ENCODE peak calls at places on chromosome 6, in seven cellular contexts. W is fibroblast of lung, O is HL-60, D is tibial nerve, S is cardiac fibroblast, T is pancreas, F is IMR-90. I is an unnamed sample.
A peak's percentile ranks its signal among the peaks of the same experiment; 100 is the strongest.

GRCh38 chr6:129120856-129121255 is 237.9 kb downstream of the LAMA2 start:
- DNase-seq in W (no peak), O (no peak), D (peak; percentile 56), S (peak; percentile 59), T (no peak), F (no peak), I (no peak)

GRCh38 chr6:12278915-12279314 is 11.2 kb upstream of the EDN1 start:
- DNase-seq in W (no peak), O (no peak), D (no peak), S (no peak), T (no peak), F (no peak), I (no peak)

GRCh38 chr6:33069021-33069738 is 4.3 kb downstream of the HLA-DPA1 start:
- DNase-seq in W (no peak), O (no peak), D (no peak), S (no peak), T (no peak), F (no peak), I (no peak)

GRCh38 chr6:45637611-45638257 is 260.0 kb upstream of the SUPT3H start:
- DNase-seq in W (no peak), O (no peak), D (peak; percentile 58), S (no peak), T (no peak), F (no peak), I (no peak)

GRCh38 chr6:5303711-5304110 is 42.4 kb downstream of the FARS2 start:
- DNase-seq in W (no peak), O (no peak), D (no peak), S (no peak), T (no peak), F (no peak), I (no peak)

GRCh38 chr6:16761469-16762264 is 407 bp upstream of the ATXN1 start:
- DNase-seq in W (peak; percentile 93), O (peak; percentile 90), D (peak; percentile 74), S (peak; percentile 91), T (peak; percentile 90), F (peak; percentile 91), I (peak; percentile 87)

GRCh38 chr6:28433119-28433518 is 10.2 kb downstream of the ZSCAN23 start:
- DNase-seq in W (no peak), O (no peak), D (no peak), S (no peak), T (no peak), F (no peak), I (no peak)

GRCh38 chr6:45507156-45507555 is 129.4 kb upstream of the SUPT3H start:
- DNase-seq in W (no peak), O (no peak), D (no peak), S (no peak), T (no peak), F (peak; percentile 13), I (no peak)

GRCh38 chr6:2993755-2994317 is 5.9 kb upstream of the NQO2 start:
- DNase-seq in W (no peak), O (no peak), D (no peak), S (no peak), T (no peak), F (no peak), I (no peak)

DNA sequence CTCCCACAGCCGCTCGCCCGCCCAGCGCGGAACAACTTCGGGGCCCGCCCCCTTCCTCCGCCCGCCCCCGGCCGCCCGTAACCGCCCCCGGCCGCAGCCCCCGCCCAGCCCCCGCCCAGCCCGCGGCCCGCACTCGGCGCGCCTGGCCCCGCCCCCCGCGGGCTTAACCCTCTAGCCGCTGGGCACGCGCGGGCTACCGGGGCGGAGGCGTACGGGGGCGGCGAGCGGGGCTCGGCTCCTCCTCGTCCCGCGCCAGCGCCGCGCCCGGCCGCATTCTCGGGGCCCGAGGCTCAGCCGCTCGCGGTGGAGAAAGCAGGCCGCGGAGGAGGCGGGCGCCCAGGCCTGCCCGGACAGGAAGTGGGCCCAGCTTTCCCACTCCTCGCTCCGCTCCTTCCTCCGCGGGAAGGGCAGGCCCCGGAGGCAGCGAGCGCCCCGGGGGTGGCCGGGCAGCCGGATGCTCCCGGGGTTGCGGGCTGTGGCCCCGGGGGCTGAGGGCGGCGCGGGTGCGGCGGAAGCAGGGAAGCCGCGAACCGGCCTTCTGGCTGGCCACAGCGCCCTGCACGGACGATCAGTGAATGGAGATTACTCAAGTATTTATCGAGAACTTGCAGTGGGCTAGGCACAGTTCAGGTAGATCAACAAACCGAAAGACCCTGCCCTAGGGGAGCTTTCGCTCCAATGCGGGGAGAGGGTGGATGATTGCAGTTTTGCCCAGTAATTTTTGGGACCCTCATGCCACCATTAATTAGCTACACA is at the start of gene TRAM2:
- DNase-seq in W (peak; percentile 84), O (peak; percentile 72), D (peak; percentile 68), S (peak; percentile 78), T (peak; percentile 84), F (peak; percentile 74), I (peak; percentile 84)
- TF ChIP-seq CTCF in W (peak; percentile 11), O (no peak), D (no peak), S (no peak), T (no peak), F (peak; percentile 2), I (no peak)

DNA sequence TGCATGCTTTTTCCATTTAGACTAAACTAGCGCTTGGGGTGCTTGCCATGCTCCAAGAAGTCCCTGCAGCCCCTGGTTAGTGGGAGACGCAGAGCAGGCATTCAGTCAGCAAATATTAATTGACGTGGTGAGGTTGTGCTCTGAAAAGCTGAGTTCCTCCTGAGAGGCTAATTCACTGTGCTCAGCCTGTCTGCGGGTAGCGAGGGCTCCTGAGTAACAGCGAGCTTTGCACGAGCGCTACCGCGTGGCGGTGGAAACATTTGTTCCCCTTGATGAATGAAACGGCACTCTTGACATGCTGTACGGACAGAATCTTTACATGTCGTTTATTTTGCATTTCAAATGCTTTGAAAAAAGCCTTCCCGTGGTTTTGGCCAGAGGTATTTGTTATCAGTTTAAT is 170.6 kb upstream of the AGPAT4 start:
- DNase-seq in W (peak; percentile 66), O (no peak), D (no peak), S (no peak), T (peak; percentile 65), F (peak; percentile 24), I (no peak)
- TF ChIP-seq CTCF in W (no peak), O (no peak), D (no peak), S (no peak), T (no peak), F (no peak), I (no peak)

GRCh38 chr6:95577317-95578105 is at the start of gene MANEA:
- DNase-seq in W (peak; percentile 92), O (peak; percentile 86), D (peak; percentile 68), S (peak; percentile 87), T (peak; percentile 75), F (peak; percentile 85), I (peak; percentile 82)
- TF ChIP-seq CTCF in W (no peak), O (no peak), D (peak; percentile 13), S (no peak), T (no peak), F (no peak), I (no peak)

DNA sequence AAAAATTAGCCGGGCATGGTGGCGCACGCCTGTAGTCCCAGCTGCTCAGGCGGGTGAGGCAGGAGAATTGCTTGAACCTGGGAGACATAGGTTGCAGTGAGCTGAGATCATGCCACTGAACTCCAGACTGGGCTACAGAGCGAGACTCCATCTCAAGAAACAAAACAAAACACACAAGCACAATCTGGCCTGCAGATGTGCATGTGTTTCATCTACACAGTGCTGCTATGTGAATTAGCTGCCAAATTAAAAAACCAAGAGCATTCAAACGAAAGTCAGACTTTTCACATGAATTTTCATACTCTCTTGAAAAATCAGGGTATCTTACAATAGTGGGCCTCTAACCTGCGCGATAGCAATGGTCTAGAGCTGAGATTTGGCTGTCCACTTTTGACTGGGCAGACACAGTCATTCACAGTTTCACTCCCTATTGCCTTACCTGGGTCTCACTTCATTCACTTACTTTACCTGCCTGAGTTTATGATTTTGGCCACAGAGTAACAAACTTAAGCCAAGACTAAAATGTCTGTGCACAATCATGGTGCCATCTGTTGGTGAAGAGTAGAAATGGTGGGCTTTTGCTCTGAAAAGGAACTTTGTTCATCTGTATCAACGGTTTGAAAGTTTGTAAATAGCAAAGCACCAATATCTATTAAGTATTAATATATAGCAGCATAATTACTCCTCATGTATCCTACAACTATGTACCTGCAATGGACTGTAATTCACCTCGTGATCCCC is 138.4 kb upstream of the UST start:
- DNase-seq in W (peak; percentile 43), O (no peak), D (no peak), S (peak; percentile 55), T (no peak), F (peak; percentile 19), I (no peak)
- TF ChIP-seq CTCF in W (peak; percentile 39), O (peak; percentile 32), D (no peak), S (peak; percentile 66), T (no peak), F (peak; percentile 46), I (no peak)

DNA sequence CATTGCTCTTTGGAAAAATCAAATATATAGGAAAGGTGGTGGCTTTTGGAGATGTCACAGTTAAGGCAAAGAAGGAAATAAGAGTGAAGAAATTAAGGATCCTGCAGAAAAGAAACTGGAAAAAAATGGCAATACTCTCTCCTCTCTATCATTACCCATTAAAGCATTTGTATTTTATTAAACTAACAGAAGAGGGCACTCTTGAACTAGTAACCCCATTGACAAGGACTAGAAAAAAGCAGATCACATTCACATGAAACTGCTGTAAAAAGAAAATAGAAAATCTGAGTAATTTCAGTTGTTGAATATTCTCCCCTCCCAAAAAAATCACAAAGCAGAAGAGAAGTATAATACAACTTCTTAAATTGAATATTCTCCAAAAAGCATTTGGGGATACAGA is 104.1 kb upstream of the SLC35B3 start:
- DNase-seq in W (peak; percentile 22), O (no peak), D (no peak), S (peak; percentile 4), T (no peak), F (no peak), I (no peak)
- TF ChIP-seq CTCF in W (no peak), O (no peak), D (no peak), S (no peak), T (no peak), F (no peak), I (no peak)

GRCh38 chr6:70289299-70289698 is 13.6 kb downstream of the COL9A1 start:
- DNase-seq in W (no peak), O (no peak), D (no peak), S (no peak), T (no peak), F (no peak), I (no peak)
- TF ChIP-seq CTCF in W (no peak), O (no peak), D (no peak), S (peak; percentile 11), T (no peak), F (peak; percentile 2), I (no peak)

DNA sequence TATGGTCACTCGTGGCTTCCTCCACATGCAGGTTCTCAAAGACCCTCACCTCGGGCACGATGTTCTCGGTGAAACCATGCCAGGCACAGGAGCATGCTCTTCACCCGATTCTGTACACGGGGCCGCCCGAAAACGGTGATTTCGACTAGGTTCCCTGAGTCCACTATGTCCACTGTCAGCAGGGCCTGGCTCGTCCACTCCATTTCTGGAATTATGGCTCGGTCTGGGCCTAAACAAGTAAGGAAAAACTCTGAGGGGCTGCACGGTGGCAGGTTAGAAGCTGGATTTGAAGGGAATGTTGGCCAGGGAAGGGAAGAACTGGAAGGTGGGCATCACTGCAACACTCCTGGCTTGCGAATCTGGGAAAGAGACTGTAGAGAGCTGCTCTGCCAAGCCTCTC is 540 bp downstream of the OOEP start:
- DNase-seq in W (no peak), O (no peak), D (no peak), S (no peak), T (no peak), F (no peak), I (no peak)
- TF ChIP-seq CTCF in W (no peak), O (no peak), D (no peak), S (no peak), T (no peak), F (no peak), I (no peak)

I was measured in uterus.